ENCODE peak calls at places on chromosome 15, in seven cellular contexts. I is GM12878, R is heart left ventricle, S is IMR-90, D is upper lobe of left lung, K is K562, M is gastrocnemius medialis. E is an unnamed sample.

GRCh38 chr15:38202356-38202755 is 50.3 kb upstream of the SPRED1 start:
- ATAC-seq in I (no peak), R (no peak), S (no peak), D (no peak), K (no peak), M (no peak), E (no peak)

GRCh38 chr15:41933771-41934170 is 38.6 kb downstream of the EHD4 start:
- ATAC-seq in I (no peak), R (peak; percentile 52), S (no peak), D (no peak), K (peak; percentile 52), M (no peak), E (no peak)

GRCh38 chr15:43008150-43008549 is 87.6 kb upstream of the TTBK2 start:
- ATAC-seq in I (no peak), R (no peak), S (no peak), D (peak; percentile 51), K (no peak), M (no peak), E (no peak)

GRCh38 chr15:67707520-67708283 is 117.6 kb upstream of the SKOR1 start:
- ATAC-seq in I (no peak), R (no peak), S (peak; percentile 37), D (no peak), K (no peak), M (no peak), E (no peak)

GRCh38 chr15:74320358-74321247 is 46.8 kb downstream of the CYP11A1 start:
- ATAC-seq in I (peak; percentile 50), R (no peak), S (peak; percentile 22), D (no peak), K (peak; percentile 84), M (no peak), E (peak; percentile 27)

GRCh38 chr15:48300038-48300437 is 31.2 kb upstream of the DUT start:
- ATAC-seq in I (no peak), R (no peak), S (no peak), D (no peak), K (no peak), M (no peak), E (no peak)

GRCh38 chr15:64568765-64569164 is 108.4 kb downstream of the ZNF609 start:
- ATAC-seq in I (peak; percentile 32), R (no peak), S (peak; percentile 24), D (no peak), K (peak; percentile 14), M (no peak), E (no peak)

GRCh38 chr15:74482661-74483060 is 21.7 kb upstream of the UBL7 start:
- ATAC-seq in I (no peak), R (no peak), S (no peak), D (no peak), K (peak; percentile 91), M (peak; percentile 36), E (no peak)

GRCh38 chr15:81924667-81925183 is 121.1 kb downstream of the MEX3B start:
- ATAC-seq in I (no peak), R (peak; percentile 59), S (no peak), D (no peak), K (no peak), M (no peak), E (no peak)

GRCh38 chr15:41851755-41852370 is 13.2 kb downstream of the PLA2G4B start:
- ATAC-seq in I (no peak), R (no peak), S (no peak), D (no peak), K (no peak), M (no peak), E (no peak)

GRCh38 chr15:37134699-37135131 is 34.4 kb upstream of the MEIS2 start:
- ATAC-seq in I (peak; percentile 80), R (no peak), S (peak; percentile 68), D (no peak), K (peak; percentile 92), M (no peak), E (no peak)

GRCh38 chr15:89761929-89762328 is 10.9 kb upstream of the MESP1 start:
- ATAC-seq in I (no peak), R (no peak), S (no peak), D (peak; percentile 24), K (no peak), M (no peak), E (no peak)

GRCh38 chr15:52759969-52760368 is 30.2 kb downstream of the ONECUT1 start:
- ATAC-seq in I (no peak), R (no peak), S (no peak), D (no peak), K (peak; percentile 68), M (no peak), E (no peak)

GRCh38 chr15:72784233-72784876 is 797 bp upstream of the ADPGK start:
- ATAC-seq in I (peak; percentile 20), R (peak; percentile 53), S (peak; percentile 60), D (peak; percentile 59), K (peak; percentile 75), M (peak; percentile 72), E (peak; percentile 42)

GRCh38 chr15:77528290-77528967 is 104.3 kb downstream of the LINGO1 start:
- ATAC-seq in I (no peak), R (peak; percentile 5), S (no peak), D (no peak), K (no peak), M (no peak), E (no peak)

GRCh38 chr15:95287774-95288173 is 1042.7 kb upstream of the NR2F2 start:
- ATAC-seq in I (no peak), R (peak; percentile 28), S (peak; percentile 77), D (no peak), K (no peak), M (no peak), E (peak; percentile 16)

GRCh38 chr15:92056875-92057274 is 203.4 kb downstream of the SLCO3A1 start:
- ATAC-seq in I (no peak), R (no peak), S (no peak), D (no peak), K (no peak), M (no peak), E (no peak)

GRCh38 chr15:73564255-73564654 is 68.9 kb downstream of the NPTN start:
- ATAC-seq in I (no peak), R (peak; percentile 65), S (peak; percentile 52), D (no peak), K (peak; percentile 81), M (peak; percentile 74), E (no peak)

GRCh38 chr15:22265056-22265945 is 185.0 kb downstream of the OR4M2 start:
- ATAC-seq in I (no peak), R (no peak), S (no peak), D (no peak), K (peak; percentile 30), M (no peak), E (no peak)

GRCh38 chr15:100448481-100448880 is 80.3 kb downstream of the CERS3 start:
- ATAC-seq in I (no peak), R (no peak), S (no peak), D (no peak), K (no peak), M (no peak), E (no peak)

GRCh38 chr15:94164202-94164807 is 67.1 kb upstream of the MCTP2 start:
- ATAC-seq in I (peak; percentile 82), R (no peak), S (peak; percentile 65), D (peak; percentile 80), K (no peak), M (no peak), E (no peak)

GRCh38 chr15:94026458-94026967 is 204.8 kb upstream of the MCTP2 start:
- ATAC-seq in I (no peak), R (peak; percentile 18), S (no peak), D (no peak), K (no peak), M (no peak), E (peak; percentile 53)

GRCh38 chr15:65910341-65910740 is 41.0 kb downstream of the RAB11A start:
- ATAC-seq in I (no peak), R (no peak), S (no peak), D (no peak), K (no peak), M (no peak), E (no peak)

GRCh38 chr15:85781099-85781498 is 13.6 kb downstream of the KLHL25 start:
- ATAC-seq in I (no peak), R (no peak), S (no peak), D (no peak), K (no peak), M (no peak), E (no peak)

GRCh38 chr15:39333393-39333792 is 247.5 kb upstream of the THBS1 start:
- ATAC-seq in I (no peak), R (no peak), S (no peak), D (no peak), K (no peak), M (no peak), E (no peak)

GRCh38 chr15:74808073-74808839 is 4.4 kb upstream of the LMAN1L start:
- ATAC-seq in I (peak; percentile 51), R (peak; percentile 40), S (no peak), D (peak; percentile 83), K (peak; percentile 60), M (peak; percentile 45), E (no peak)

GRCh38 chr15:74307827-74308642 is 59.4 kb downstream of the CYP11A1 start:
- ATAC-seq in I (peak; percentile 89), R (peak; percentile 85), S (peak; percentile 92), D (no peak), K (peak; percentile 45), M (peak; percentile 64), E (peak; percentile 56)

DNA sequence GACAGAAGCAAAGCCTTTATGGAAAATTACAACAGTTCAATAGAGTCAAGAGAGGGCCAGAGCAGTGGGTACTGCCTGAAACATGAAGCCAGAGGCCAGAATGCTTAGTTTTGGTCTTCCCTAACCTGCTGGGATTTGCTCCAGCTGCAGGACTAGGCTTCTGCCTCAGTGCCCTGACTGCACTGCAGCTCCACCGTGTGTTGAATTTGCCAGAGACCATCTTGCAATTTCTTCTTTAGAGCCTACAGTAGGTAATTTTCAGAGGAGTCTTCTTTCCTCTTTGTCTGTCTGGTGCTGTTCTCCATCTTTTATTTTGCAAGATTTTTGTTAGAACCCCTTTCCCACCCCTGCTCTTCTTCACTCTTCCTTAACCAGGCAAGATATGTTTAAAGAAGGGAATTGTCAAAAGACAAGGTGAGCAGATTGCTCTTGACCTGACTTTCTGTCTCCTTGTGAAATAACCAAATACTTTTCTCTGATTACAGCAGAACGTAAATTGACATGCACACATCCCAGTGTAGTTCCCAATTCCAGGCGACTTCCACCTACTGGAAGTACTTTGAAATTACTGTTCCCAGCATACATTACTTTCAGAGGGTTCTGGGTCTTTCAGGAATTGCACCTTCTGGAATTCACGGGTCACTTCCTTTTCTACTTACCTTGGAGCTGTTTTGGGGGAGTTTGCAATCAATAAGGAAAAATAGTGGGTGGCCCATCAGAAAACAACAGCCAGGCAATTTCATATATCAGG is 161.2 kb downstream of the MINAR1 start:
- ATAC-seq in I (no peak), R (no peak), S (no peak), D (no peak), K (no peak), M (no peak), E (no peak)
- TF ChIP-seq CTCF in I (peak; percentile 24), R (no peak), S (peak; percentile 34), D (no peak), K (no peak), M (no peak), E (no peak)

GRCh38 chr15:82933576-82933975 is 18.9 kb downstream of the HOMER2 start:
- ATAC-seq in I (no peak), R (no peak), S (no peak), D (no peak), K (no peak), M (no peak), E (no peak)
- TF ChIP-seq POLR2A in I (no peak), R (no peak), S (no peak), D (no peak), K (no peak), M (no peak), E (no peak)

GRCh38 chr15:44130778-44131177 is 64.3 kb downstream of the FRMD5 start:
- ATAC-seq in I (no peak), R (no peak), S (no peak), D (no peak), K (no peak), M (no peak), E (no peak)
- TF ChIP-seq CTCF in I (no peak), R (peak; percentile 13), S (peak; percentile 19), D (no peak), K (no peak), M (no peak), E (no peak)

GRCh38 chr15:71093089-71094024 is 21.9 kb upstream of the THSD4 start:
- ATAC-seq in I (no peak), R (no peak), S (peak; percentile 82), D (peak; percentile 73), K (no peak), M (no peak), E (no peak)
- TF ChIP-seq POLR2A in I (no peak), R (no peak), S (no peak), D (no peak), K (no peak), M (no peak), E (no peak)

E was measured in gastroesophageal sphincter.